ENCODE peak calls at places on chromosome 20, in four cellular contexts. X, Y, E and C are unnamed samples.

GRCh38 chr20:58554541-58554940 is 39.3 kb upstream of the APCDD1L start:
- DNase-seq in X (no peak), Y (no peak), E (no peak), C (no peak)

GRCh38 chr20:10387686-10388085 is 46.3 kb downstream of the MKKS start:
- DNase-seq in X (no peak), Y (no peak), E (no peak), C (no peak)

GRCh38 chr20:60636417-60636816 is 615.6 kb upstream of the CDH4 start:
- DNase-seq in X (no peak), Y (no peak), E (no peak), C (no peak)

GRCh38 chr20:52847029-52847660 is 125.0 kb upstream of the TSHZ2 start:
- DNase-seq in X (no peak), Y (no peak), E (no peak), C (no peak)

GRCh38 chr20:19688031-19688806 is 69.8 kb upstream of the RIN2 start:
- DNase-seq in X (peak), Y (peak), E (peak), C (peak)

GRCh38 chr20:62350098-62350628 is 16.9 kb downstream of the LAMA5 start:
- DNase-seq in X (peak), Y (peak), E (no peak), C (peak)

GRCh38 chr20:56043227-56043626 is 37.9 kb upstream of the CBLN4 start:
- DNase-seq in X (no peak), Y (no peak), E (no peak), C (no peak)

GRCh38 chr20:542777-543368 is 717 bp downstream of the CSNK2A1 start:
- DNase-seq in X (peak), Y (no peak), E (peak), C (peak)

GRCh38 chr20:32664352-32665159 is 9.2 kb downstream of the C20orf203 start:
- DNase-seq in X (no peak), Y (no peak), E (no peak), C (no peak)

GRCh38 chr20:40488401-40488800 is 200.6 kb downstream of the MAFB start:
- DNase-seq in X (no peak), Y (no peak), E (no peak), C (no peak)

GRCh38 chr20:64247970-64248841 is 7.3 kb upstream of the PCMTD2 start:
- DNase-seq in X (peak), Y (no peak), E (no peak), C (no peak)

GRCh38 chr20:21862224-21862927 is 156.9 kb downstream of the PAX1 start:
- DNase-seq in X (no peak), Y (no peak), E (no peak), C (no peak)

GRCh38 chr20:59484228-59484627 is 120.1 kb upstream of the PHACTR3 start:
- DNase-seq in X (peak), Y (no peak), E (no peak), C (no peak)

DNA sequence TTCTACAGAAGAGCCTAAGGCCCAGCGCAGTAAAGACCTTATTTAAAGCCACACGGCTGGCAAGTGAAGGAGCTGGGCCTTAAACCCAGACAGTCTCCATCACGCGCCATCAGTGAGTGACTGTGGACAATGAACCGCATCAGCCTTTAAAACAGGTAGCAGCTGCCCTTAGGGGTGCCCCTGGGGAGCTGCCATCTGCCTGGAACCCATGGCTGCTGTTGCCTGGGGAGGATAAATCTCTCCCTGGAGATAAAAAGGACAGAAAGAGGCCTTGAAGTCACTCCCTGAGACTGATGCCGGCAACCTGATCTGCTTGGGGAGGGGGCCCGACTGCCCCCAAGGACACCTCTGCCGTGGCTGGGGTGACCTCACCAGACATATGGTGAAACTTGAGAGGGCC is 73.5 kb downstream of the PREX1 start:
- DNase-seq in X (no peak), Y (no peak), E (no peak), C (no peak)
- H3K27ac ChIP-seq in X (no peak), Y (no peak), E (no peak), C (no peak)

DNA sequence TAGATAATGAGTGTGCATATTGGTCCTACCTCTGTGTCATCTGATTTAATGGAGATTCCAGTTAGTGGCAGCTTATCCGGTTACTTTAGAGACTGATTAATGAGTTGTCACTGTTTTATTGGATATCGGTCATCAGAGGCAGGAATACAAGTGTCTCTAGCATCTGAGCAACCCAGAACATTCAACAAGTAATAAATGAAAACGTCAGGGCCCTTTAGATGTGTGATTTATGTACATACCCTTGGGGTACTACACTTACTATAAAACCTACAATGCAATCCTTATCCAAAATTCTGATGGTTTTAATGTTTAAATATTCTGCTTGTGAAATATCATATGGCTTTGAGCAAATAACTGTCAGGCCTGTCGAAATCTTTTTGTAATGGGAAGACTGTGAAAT is 1117.9 kb upstream of the FLRT3 start:
- DNase-seq in X (no peak), Y (no peak), E (no peak), C (no peak)
- TF ChIP-seq CTCF in X (no peak), Y (no peak), E (no peak), C (no peak)

DNA sequence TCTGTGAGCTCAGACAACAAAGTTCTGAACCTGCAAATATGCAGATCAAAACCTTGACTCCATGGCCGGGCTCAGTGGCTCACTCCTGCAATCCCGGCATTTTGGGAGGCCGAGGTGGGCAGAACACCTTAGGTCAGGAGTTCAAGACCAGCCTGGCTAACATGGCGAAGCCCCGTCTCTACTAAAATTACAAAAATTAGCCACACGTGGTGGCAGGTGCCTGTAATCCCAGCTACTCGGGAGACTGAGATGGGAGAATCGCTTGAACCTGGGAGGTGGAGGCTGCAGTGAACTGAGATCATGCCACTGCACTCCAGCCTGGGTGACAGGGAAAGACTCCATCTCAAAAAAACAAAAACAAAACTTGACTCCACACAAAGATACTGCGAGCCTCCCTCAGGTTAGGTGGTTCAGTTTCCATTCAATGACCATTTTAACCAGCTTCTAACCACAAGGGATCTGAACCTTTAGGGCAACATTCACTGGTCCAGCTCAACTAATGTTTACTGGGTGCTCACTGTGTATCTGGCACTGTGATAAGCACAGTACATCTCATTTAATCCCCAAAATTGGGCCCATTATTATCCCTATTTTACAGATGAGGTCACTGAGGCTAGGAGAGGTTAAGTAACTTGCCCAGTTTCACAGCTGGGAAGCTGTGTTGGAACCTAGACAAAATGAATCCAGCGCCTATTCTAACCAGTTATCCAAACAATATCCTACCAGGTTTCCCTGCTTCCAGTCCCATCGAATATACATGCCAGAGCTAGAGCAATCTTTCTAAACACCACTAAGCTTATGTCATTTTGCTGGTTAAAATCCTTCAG is 1.8 kb downstream of the SNRPB start:
- DNase-seq in X (no peak), Y (no peak), E (no peak), C (no peak)
- H3K4me3 ChIP-seq in X (peak), Y (no peak), E (no peak), C (peak)

GRCh38 chr20:24775966-24776365 is 173.1 kb upstream of the CST7 start:
- DNase-seq in X (no peak), Y (no peak), E (no peak), C (no peak)

GRCh38 chr20:24773168-24773567 is 175.9 kb upstream of the CST7 start:
- DNase-seq in X (no peak), Y (no peak), E (no peak), C (no peak)

GRCh38 chr20:24772667-24773066 is 176.4 kb upstream of the CST7 start:
- DNase-seq in X (peak), Y (no peak), E (no peak), C (no peak)

GRCh38 chr20:24771651-24772061 is 177.4 kb upstream of the CST7 start:
- DNase-seq in X (no peak), Y (no peak), E (no peak), C (no peak)

GRCh38 chr20:24773751-24774201 is 175.3 kb upstream of the CST7 start:
- DNase-seq in X (no peak), Y (no peak), E (no peak), C (no peak)
- H3K27ac ChIP-seq in X (no peak), Y (no peak), E (no peak), C (no peak)

GRCh38 chr20:36591854-36592641 is 13.5 kb upstream of the RAB5IF start:
- DNase-seq in X (no peak), Y (no peak), E (no peak), C (no peak)
- TF ChIP-seq CTCF in X (peak), Y (no peak), E (peak), C (peak)

DNA sequence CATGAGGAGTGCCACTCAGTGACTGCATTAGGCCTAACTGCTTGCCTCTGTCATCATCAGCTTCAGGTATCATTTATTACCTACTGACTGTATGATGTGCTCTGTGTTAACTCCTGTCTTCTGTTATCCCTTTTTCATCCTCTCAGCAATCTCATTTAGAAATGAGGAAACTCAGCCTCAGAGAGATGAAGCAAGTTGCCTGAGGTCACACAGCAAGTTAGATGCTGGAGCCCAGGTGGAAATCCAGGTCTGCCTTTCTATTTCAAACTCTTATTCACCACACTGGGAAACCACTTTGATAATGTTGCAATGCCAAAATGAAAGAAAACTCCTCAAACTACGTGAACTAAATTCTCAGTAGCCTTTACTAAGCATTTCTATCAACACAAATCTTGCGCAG is 1.3 kb downstream of the FERMT1 start:
- DNase-seq in X (no peak), Y (no peak), E (no peak), C (no peak)
- H3K4me3 ChIP-seq in X (no peak), Y (no peak), E (no peak), C (no peak)

GRCh38 chr20:34751453-34751852 is 47.3 kb downstream of the TP53INP2 start:
- DNase-seq in X (no peak), Y (no peak), E (no peak), C (no peak)

GRCh38 chr20:34753706-34754461 is 49.7 kb downstream of the TP53INP2 start:
- DNase-seq in X (no peak), Y (no peak), E (no peak), C (no peak)

GRCh38 chr20:34750484-34750883 is 46.3 kb downstream of the TP53INP2 start:
- DNase-seq in X (no peak), Y (no peak), E (no peak), C (no peak)

GRCh38 chr20:34754611-34755010 is 50.5 kb downstream of the TP53INP2 start:
- DNase-seq in X (no peak), Y (no peak), E (no peak), C (no peak)

DNA sequence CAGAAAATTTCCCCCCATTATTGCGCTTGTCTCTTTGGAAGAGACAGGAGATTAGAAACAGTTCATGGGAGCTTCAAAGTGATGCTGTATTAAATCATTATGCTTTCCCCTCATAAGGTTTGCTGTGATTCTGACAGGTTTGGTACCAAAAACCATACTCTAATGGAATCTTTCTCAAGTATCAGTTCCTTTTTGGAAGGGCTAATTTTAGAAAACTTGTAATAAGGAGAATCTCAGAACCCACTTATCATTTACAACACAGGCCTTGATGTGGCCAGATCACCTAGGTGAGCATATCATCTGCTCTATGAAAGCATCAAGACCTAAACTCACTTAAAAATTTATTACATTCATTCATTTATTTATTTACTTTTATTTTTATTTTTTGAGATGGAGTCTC is 51.2 kb downstream of the TP53INP2 start:
- DNase-seq in X (no peak), Y (no peak), E (no peak), C (no peak)
- H3K27ac ChIP-seq in X (no peak), Y (no peak), E (no peak), C (no peak)

GRCh38 chr20:44888226-44889103 is 3.0 kb downstream of the YWHAB start:
- DNase-seq in X (no peak), Y (no peak), E (no peak), C (no peak)
- TF ChIP-seq CTCF in X (peak), Y (no peak), E (no peak), C (peak)